ENCODE peak calls at places on chromosome 18, in four cellular contexts. One of them, this sample, is unnamed.

GRCh38 chr18:78655921-78656320 is 323.7 kb upstream of the SALL3 start:
- DNase-seq in ELR: no peak
- DNase-seq in SW 1271: no peak
- DNase-seq in stimulated activated CD4-positive, alpha-beta T cell treated with anti-CD3 and anti-CD28 coated beads, Interleukin-15, amount 100 ng/mL, for 1 hour: no peak
- DNase-seq in this sample: no peak

GRCh38 chr18:22171839-22172582 is 2.6 kb downstream of the GATA6 start:
- DNase-seq in ELR: no peak
- DNase-seq in SW 1271: no peak
- DNase-seq in stimulated activated CD4-positive, alpha-beta T cell treated with anti-CD3 and anti-CD28 coated beads, Interleukin-15, amount 100 ng/mL, for 1 hour: no peak
- DNase-seq in this sample: no peak

GRCh38 chr18:62450175-62450545 is 72.7 kb upstream of the ZCCHC2 start:
- DNase-seq in ELR: no peak
- DNase-seq in SW 1271: no peak
- DNase-seq in stimulated activated CD4-positive, alpha-beta T cell treated with anti-CD3 and anti-CD28 coated beads, Interleukin-15, amount 100 ng/mL, for 1 hour: no peak
- DNase-seq in this sample: no peak

GRCh38 chr18:46155652-46156051 is 51.5 kb downstream of the HAUS1 start:
- DNase-seq in ELR: peak
- DNase-seq in SW 1271: peak
- DNase-seq in stimulated activated CD4-positive, alpha-beta T cell treated with anti-CD3 and anti-CD28 coated beads, Interleukin-15, amount 100 ng/mL, for 1 hour: no peak
- DNase-seq in this sample: peak

GRCh38 chr18:58823385-58823784 is 41.3 kb upstream of the ZNF532 start:
- DNase-seq in ELR: no peak
- DNase-seq in SW 1271: no peak
- DNase-seq in stimulated activated CD4-positive, alpha-beta T cell treated with anti-CD3 and anti-CD28 coated beads, Interleukin-15, amount 100 ng/mL, for 1 hour: no peak
- DNase-seq in this sample: no peak

GRCh38 chr18:63422862-63423304 is 607 bp upstream of the VPS4B start:
- DNase-seq in ELR: no peak
- DNase-seq in SW 1271: no peak
- DNase-seq in stimulated activated CD4-positive, alpha-beta T cell treated with anti-CD3 and anti-CD28 coated beads, Interleukin-15, amount 100 ng/mL, for 1 hour: no peak
- DNase-seq in this sample: no peak

GRCh38 chr18:70368903-70369302 is 80.1 kb downstream of the SOCS6 start:
- DNase-seq in ELR: no peak
- DNase-seq in SW 1271: no peak
- DNase-seq in stimulated activated CD4-positive, alpha-beta T cell treated with anti-CD3 and anti-CD28 coated beads, Interleukin-15, amount 100 ng/mL, for 1 hour: no peak
- DNase-seq in this sample: peak

GRCh38 chr18:20966795-20967194 is 144.8 kb downstream of the ROCK1 start:
- DNase-seq in ELR: no peak
- DNase-seq in SW 1271: no peak
- DNase-seq in stimulated activated CD4-positive, alpha-beta T cell treated with anti-CD3 and anti-CD28 coated beads, Interleukin-15, amount 100 ng/mL, for 1 hour: no peak
- DNase-seq in this sample: no peak

GRCh38 chr18:54822872-54823845 is 5.1 kb upstream of the RAB27B start:
- DNase-seq in ELR: peak
- DNase-seq in SW 1271: peak
- DNase-seq in stimulated activated CD4-positive, alpha-beta T cell treated with anti-CD3 and anti-CD28 coated beads, Interleukin-15, amount 100 ng/mL, for 1 hour: no peak
- DNase-seq in this sample: peak

GRCh38 chr18:13395577-13395976 is 177.0 kb downstream of the LDLRAD4 start:
- DNase-seq in ELR: no peak
- DNase-seq in SW 1271: no peak
- DNase-seq in stimulated activated CD4-positive, alpha-beta T cell treated with anti-CD3 and anti-CD28 coated beads, Interleukin-15, amount 100 ng/mL, for 1 hour: no peak
- DNase-seq in this sample: no peak

GRCh38 chr18:49459404-49460171 is 857 bp downstream of the DYM start:
- DNase-seq in ELR: peak
- DNase-seq in SW 1271: peak
- DNase-seq in stimulated activated CD4-positive, alpha-beta T cell treated with anti-CD3 and anti-CD28 coated beads, Interleukin-15, amount 100 ng/mL, for 1 hour: peak
- DNase-seq in this sample: no peak